ENCODE peak calls at places on chromosomes 7 and 10, in ten cellular contexts. W is activated gamma-delta T cell treated with Interleukin-2 at 50 U/mL for 16 hours; G is ELR; K is HEK293T; V is endothelial cell; H is NCI-H345; I is cerebellum; P is H4; E is activated naive CD8-positive, alpha-beta T cell treated with anti-CD3 and anti-CD28 coated beads for 36 hours; X is fibroblast of mammary gland. D is an unnamed sample.

GRCh38 chr10:118725784-118726507 is 28.8 kb downstream of the CACUL1 start:
- DNase-seq in I (no peak), X (peak; percentile 87), P (peak; percentile 87), E (no peak), G (no peak), H (no peak), V (no peak), W (no peak), K (no peak), D (no peak)

GRCh38 chr10:84395581-84395980 is 67.2 kb downstream of the CCSER2 start:
- DNase-seq in W (no peak), E (no peak), H (no peak), V (no peak), I (no peak), G (peak; percentile 24), X (no peak), P (no peak), K (no peak), D (no peak)

GRCh38 chr7:45088821-45089313 is at the start of gene NACAD:
- DNase-seq in W (no peak), I (peak; percentile 93), H (peak; percentile 70), X (no peak), K (peak; percentile 58), P (no peak), V (no peak), G (peak; percentile 50), E (peak; percentile 50), D (no peak)

GRCh38 chr7:105055084-105055483 is 41.1 kb downstream of the KMT2E start:
- DNase-seq in W (no peak), I (no peak), H (no peak), E (no peak), X (no peak), P (no peak), V (no peak), G (no peak), K (no peak), D (no peak)

GRCh38 chr10:69657417-69657816 is 27.4 kb downstream of the FAM241B start:
- DNase-seq in E (no peak), P (no peak), K (no peak), H (no peak), X (no peak), I (no peak), G (no peak), W (no peak), V (no peak), D (no peak)

GRCh38 chr7:12111461-12112405 is 99.4 kb upstream of the TMEM106B start:
- DNase-seq in E (peak; percentile 25), G (peak; percentile 74), H (no peak), P (no peak), I (no peak), X (peak; percentile 21), V (peak; percentile 38), K (no peak), W (peak; percentile 5), D (no peak)

GRCh38 chr10:70679498-70679897 is 7.2 kb downstream of the ADAMTS14 start:
- DNase-seq in I (no peak), H (no peak), E (no peak), P (no peak), X (peak; percentile 92), G (peak; percentile 76), W (no peak), K (no peak), V (no peak), D (no peak)

GRCh38 chr7:147013820-147014219 is 897.2 kb downstream of the CNTNAP2 start:
- DNase-seq in I (no peak), P (no peak), V (no peak), K (no peak), H (peak; percentile 5), E (no peak), G (peak; percentile 6), X (no peak), W (no peak), D (no peak)

GRCh38 chr10:49747303-49747646 is 14.8 kb downstream of the OGDHL start:
- DNase-seq in P (no peak), V (no peak), K (no peak), E (no peak), W (no peak), G (no peak), X (no peak), H (no peak), I (no peak), D (no peak)

GRCh38 chr7:98329100-98329871 is 47.8 kb downstream of the BRI3 start:
- DNase-seq in E (no peak), V (no peak), G (no peak), W (no peak), I (no peak), H (no peak), K (no peak), X (no peak), P (no peak), D (no peak)

GRCh38 chr10:92768104-92768503 is 78.3 kb downstream of the HHEX start:
- DNase-seq in K (no peak), I (no peak), G (no peak), H (no peak), P (no peak), W (no peak), V (no peak), E (no peak), X (no peak), D (no peak)

GRCh38 chr10:35903021-35903420 is 260.9 kb upstream of the FZD8 start:
- DNase-seq in P (no peak), W (no peak), G (no peak), X (no peak), E (no peak), I (no peak), H (peak; percentile 77), V (no peak), K (no peak), D (no peak)

GRCh38 chr7:50868426-50869100 is 85.9 kb upstream of the GRB10 start:
- DNase-seq in G (no peak), E (no peak), K (no peak), H (no peak), X (no peak), V (no peak), W (no peak), I (no peak), P (no peak), D (no peak)

GRCh38 chr7:155198901-155199845 is 98.5 kb upstream of the INSIG1 start:
- DNase-seq in I (no peak), P (no peak), E (peak; percentile 38), X (peak; percentile 65), W (no peak), H (no peak), G (peak; percentile 86), V (no peak), K (no peak), D (no peak)

GRCh38 chr7:141466151-141466904 is 84.9 kb upstream of the AGK start:
- DNase-seq in G (no peak), H (no peak), P (no peak), X (peak; percentile 59), E (no peak), K (no peak), V (no peak), W (no peak), I (no peak), D (no peak)

GRCh38 chr7:149257146-149257545 is 4.8 kb upstream of the ZNF783 start:
- DNase-seq in I (no peak), H (no peak), G (peak; percentile 71), W (no peak), E (no peak), K (no peak), P (no peak), X (peak; percentile 76), V (no peak), D (no peak)

GRCh38 chr10:99630439-99630838 is 10.2 kb upstream of the SLC25A28 start:
- DNase-seq in V (peak; percentile 33), I (no peak), E (no peak), X (peak; percentile 65), W (no peak), H (no peak), K (no peak), G (peak; percentile 68), P (peak; percentile 23), D (no peak)